ENCODE peak calls at places on chromosomes 11 and 22, in ten cellular contexts. M is tibial nerve; F is SHP77; N is omental fat pad; A is activated gamma-delta T cell treated with anti-CD3 and anti-CD28 coated beads, Interleukin-2, amount 50 U/mL, for 16 hours; V is anterior cingulate cortex; Z is T-helper 17 cell; R is activated naive CD8-positive, alpha-beta T cell treated with anti-CD3 and anti-CD28 coated beads, Interleukin-2, amount 50 U/mL, for 16 hours; G is foreskin fibroblast; K is HCT116. J is an unnamed sample.

GRCh38 chr11:112961751-112962747 is 829 bp downstream of the NCAM1 start:
- DNase-seq in M (no peak), Z (no peak), N (no peak), K (no peak), A (no peak), V (peak), F (no peak), G (no peak), R (no peak), J (no peak)

GRCh38 chr22:17576475-17576874 is 13.2 kb downstream of the SLC25A18 start:
- DNase-seq in K (no peak), V (no peak), A (no peak), M (no peak), Z (no peak), G (peak), F (no peak), N (no peak), R (no peak), J (no peak)

GRCh38 chr11:45048870-45049825 is 97.3 kb upstream of the PRDM11 start:
- DNase-seq in K (no peak), A (no peak), R (no peak), F (no peak), N (no peak), Z (no peak), M (peak), G (no peak), V (peak), J (peak)

GRCh38 chr22:17388235-17388634 is 19.0 kb downstream of the CECR2 start:
- DNase-seq in V (no peak), N (no peak), K (no peak), A (no peak), R (no peak), Z (no peak), G (no peak), F (no peak), M (no peak), J (no peak)

GRCh38 chr11:23897453-23898289 is 599.2 kb upstream of the LUZP2 start:
- DNase-seq in V (no peak), Z (no peak), R (no peak), K (no peak), A (no peak), M (no peak), N (no peak), F (no peak), G (peak), J (no peak)

GRCh38 chr22:50308597-50308935 is 1.1 kb upstream of the PLXNB2 start:
- DNase-seq in M (peak), G (peak), R (no peak), Z (no peak), K (no peak), A (no peak), F (peak), N (no peak), V (no peak), J (peak)

GRCh38 chr11:122634507-122634906 is 21.0 kb upstream of the UBASH3B start:
- DNase-seq in V (no peak), Z (no peak), G (peak), K (no peak), A (no peak), M (no peak), N (no peak), R (no peak), F (no peak), J (peak)

GRCh38 chr22:49670610-49671330 is 156.9 kb downstream of the BRD1 start:
- DNase-seq in F (no peak), A (no peak), K (no peak), N (no peak), M (no peak), R (no peak), V (no peak), Z (no peak), G (no peak), J (no peak)

GRCh38 chr11:91788764-91789163 is 435.9 kb upstream of the FAT3 start:
- DNase-seq in Z (no peak), G (no peak), R (no peak), K (no peak), N (no peak), F (no peak), M (no peak), V (no peak), A (no peak), J (no peak)

J was measured in gastrocnemius medialis.